ENCODE peak calls at places on chromosomes 11 and 22, in five cellular contexts. T is endodermal cell, M is SJCRH30, V is neural crest cell, W is kidney epithelial cell. B is an unnamed sample.
A peak's percentile ranks its signal among the peaks of the same experiment; 100 is the strongest.

GRCh38 chr11:87236368-87236767 is 198.6 kb downstream of the TMEM135 start:
- DNase-seq in T (no peak), M (no peak), V (no peak), W (no peak), B (no peak)

GRCh38 chr11:102971766-102972165 is 16.2 kb upstream of the MMP13 start:
- DNase-seq in T (no peak), M (no peak), V (no peak), W (no peak), B (peak; percentile 93)

GRCh38 chr11:96607890-96608558 is 218.2 kb downstream of the JRKL start:
- DNase-seq in T (peak; percentile 55), M (no peak), V (no peak), W (no peak), B (no peak)

GRCh38 chr11:71381781-71382505 is 66.2 kb downstream of the DHCR7 start:
- DNase-seq in T (no peak), M (no peak), V (no peak), W (no peak), B (no peak)

GRCh38 chr11:68325183-68325893 is 12.9 kb downstream of the LRP5 start:
- DNase-seq in T (peak; percentile 70), M (no peak), V (no peak), W (no peak), B (no peak)

GRCh38 chr11:33891714-33892327 is at the start of gene LMO2:
- DNase-seq in T (no peak), M (no peak), V (no peak), W (peak; percentile 12), B (no peak)

GRCh38 chr11:65868076-65868667 is 4.4 kb downstream of the EFEMP2 start:
- DNase-seq in T (peak; percentile 86), M (peak; percentile 36), V (no peak), W (no peak), B (no peak)

GRCh38 chr11:28110839-28111235 is 2.6 kb downstream of the METTL15 start:
- DNase-seq in T (peak; percentile 32), M (peak; percentile 8), V (no peak), W (no peak), B (peak; percentile 32)

GRCh38 chr11:69645801-69646492 is 5.0 kb downstream of the CCND1 start:
- DNase-seq in T (peak; percentile 55), M (no peak), V (no peak), W (no peak), B (no peak)

GRCh38 chr22:48254311-48254873 is 1491.9 kb downstream of the TBC1D22A start:
- DNase-seq in T (peak; percentile 55), M (no peak), V (no peak), W (no peak), B (no peak)

GRCh38 chr11:119236891-119237290 is 30.8 kb downstream of the CBL start:
- DNase-seq in T (no peak), M (no peak), V (no peak), W (no peak), B (peak; percentile 20)

GRCh38 chr22:30045901-30046715 is 34.2 kb upstream of the HORMAD2 start:
- DNase-seq in T (peak; percentile 22), M (no peak), V (no peak), W (no peak), B (no peak)

GRCh38 chr11:12845739-12846358 is 163.3 kb upstream of the RASSF10 start:
- DNase-seq in T (peak; percentile 72), M (peak; percentile 91), V (peak; percentile 37), W (no peak), B (peak; percentile 83)

GRCh38 chr11:12260731-12261521 is 116.4 kb upstream of the PARVA start:
- DNase-seq in T (no peak), M (no peak), V (no peak), W (no peak), B (no peak)

GRCh38 chr22:50086526-50086925 is 1.3 kb upstream of the MLC1 start:
- DNase-seq in T (no peak), M (no peak), V (no peak), W (no peak), B (peak; percentile 71)

GRCh38 chr22:18032455-18033101 is 8.2 kb upstream of the MICAL3 start:
- DNase-seq in T (no peak), M (no peak), V (no peak), W (peak; percentile 82), B (peak; percentile 89)

GRCh38 chr11:108818971-108819370 is 154.1 kb downstream of the DDX10 start:
- DNase-seq in T (no peak), M (no peak), V (no peak), W (no peak), B (no peak)

GRCh38 chr22:50531546-50532352 is 1.9 kb upstream of the TYMP start:
- DNase-seq in T (peak; percentile 78), M (no peak), V (peak; percentile 35), W (no peak), B (peak; percentile 77)

GRCh38 chr11:70333206-70333605 is 62.7 kb downstream of the PPFIA1 start:
- DNase-seq in T (no peak), M (no peak), V (no peak), W (no peak), B (no peak)

GRCh38 chr11:43866520-43866919 is 14.1 kb upstream of the ALKBH3 start:
- DNase-seq in T (no peak), M (no peak), V (no peak), W (no peak), B (peak; percentile 9)

GRCh38 chr11:120034881-120035620 is 102.9 kb downstream of the TRIM29 start:
- DNase-seq in T (peak; percentile 25), M (peak; percentile 73), V (no peak), W (no peak), B (no peak)

GRCh38 chr11:73288197-73288872 is 16.2 kb downstream of the P2RY6 start:
- DNase-seq in T (no peak), M (no peak), V (no peak), W (no peak), B (no peak)

GRCh38 chr22:36081023-36081431 is 52.4 kb upstream of the RBFOX2 start:
- DNase-seq in T (no peak), M (no peak), V (no peak), W (peak; percentile 78), B (peak; percentile 88)

GRCh38 chr11:66727282-66727882 is 1.6 kb downstream of the SPTBN2 start:
- DNase-seq in T (peak; percentile 73), M (peak; percentile 20), V (peak; percentile 12), W (no peak), B (no peak)

GRCh38 chr11:116170526-116171120 is 602.2 kb downstream of the BUD13 start:
- DNase-seq in T (peak; percentile 70), M (no peak), V (no peak), W (no peak), B (no peak)

GRCh38 chr22:24094966-24095365 is 83.9 kb downstream of the CABIN1 start:
- DNase-seq in T (no peak), M (no peak), V (no peak), W (no peak), B (no peak)

GRCh38 chr11:48108231-48109045 is 108.2 kb upstream of the OR4B1 start:
- DNase-seq in T (no peak), M (no peak), V (no peak), W (no peak), B (no peak)

GRCh38 chr11:45576461-45577215 is 88.8 kb downstream of the CHST1 start:
- DNase-seq in T (no peak), M (no peak), V (no peak), W (no peak), B (no peak)

GRCh38 chr11:133901999-133902398 is 54.8 kb downstream of the IGSF9B start:
- DNase-seq in T (no peak), M (no peak), V (no peak), W (no peak), B (no peak)

GRCh38 chr11:72724021-72724561 is 28.1 kb downstream of the ARAP1 start:
- DNase-seq in T (no peak), M (no peak), V (no peak), W (no peak), B (no peak)

B was measured in AG10803.